ENCODE peak calls at places on chromosomes 11 and 22, in eight cellular contexts. V is AG10803, H is neural progenitor cell, Y is IMR-90, A is upper lobe of right lung, W is heart right ventricle, F is heart left ventricle, O is fibroblast of pulmonary artery. L is an unnamed sample.

GRCh38 chr22:26466196-26466595 is 17.4 kb downstream of the HPS4 start:
- DNase-seq in A (no peak), O (no peak), V (peak), F (no peak), H (no peak), Y (no peak), W (no peak), L (no peak)

GRCh38 chr11:111947143-111947542 is 10.0 kb downstream of the DIXDC1 start:
- DNase-seq in O (no peak), A (no peak), W (no peak), H (no peak), V (no peak), Y (no peak), F (no peak), L (no peak)

GRCh38 chr22:21951931-21952465 is 650 bp downstream of the PPM1F start:
- DNase-seq in W (no peak), H (peak), F (peak), V (peak), Y (peak), O (peak), A (peak), L (no peak)

GRCh38 chr11:88341852-88342251 is 4.3 kb upstream of the CTSC start:
- DNase-seq in V (no peak), Y (no peak), O (no peak), F (no peak), W (no peak), H (peak), A (no peak), L (no peak)

GRCh38 chr11:65558002-65558784 is at the start of gene LTBP3:
- DNase-seq in W (peak), H (peak), A (peak), F (peak), V (peak), O (peak), Y (peak), L (no peak)

GRCh38 chr11:111960916-111961315 is 23.8 kb downstream of the DIXDC1 start:
- DNase-seq in Y (no peak), H (no peak), V (no peak), O (no peak), W (no peak), F (no peak), A (no peak), L (peak)

GRCh38 chr11:106917973-106918372 is 100.3 kb downstream of the GUCY1A2 start:
- DNase-seq in F (no peak), O (peak), Y (peak), H (peak), A (no peak), V (no peak), W (no peak), L (no peak)

GRCh38 chr11:12144306-12145174 is 34.1 kb downstream of the MICAL2 start:
- DNase-seq in V (no peak), O (no peak), A (peak), Y (no peak), H (no peak), F (no peak), W (no peak), L (no peak)

GRCh38 chr11:1494650-1495049 is 8.1 kb upstream of the MOB2 start:
- DNase-seq in Y (no peak), A (no peak), H (no peak), W (no peak), F (no peak), V (no peak), O (no peak), L (no peak)

GRCh38 chr11:95379460-95379859 is 148.5 kb upstream of the SESN3 start:
- DNase-seq in Y (no peak), F (no peak), H (no peak), W (no peak), O (no peak), V (no peak), A (no peak), L (no peak)

GRCh38 chr11:44955019-44955738 is 4.5 kb upstream of the TP53I11 start:
- DNase-seq in F (peak), O (peak), Y (peak), A (peak), H (no peak), V (peak), W (peak), L (no peak)

GRCh38 chr11:118872403-118872821 is 11.3 kb upstream of the CXCR5 start:
- DNase-seq in Y (no peak), W (no peak), H (no peak), F (no peak), A (no peak), V (no peak), O (no peak), L (no peak)

GRCh38 chr11:125088576-125089455 is 22.6 kb downstream of the TMEM218 start:
- DNase-seq in V (no peak), O (no peak), H (no peak), A (no peak), F (no peak), W (no peak), Y (no peak), L (no peak)

GRCh38 chr11:74860743-74861142 is 88.1 kb downstream of the XRRA1 start:
- DNase-seq in F (no peak), Y (no peak), V (no peak), O (no peak), A (no peak), W (no peak), H (no peak), L (no peak)

GRCh38 chr11:786235-787083 is 3.4 kb downstream of the CEND1 start:
- DNase-seq in H (no peak), A (no peak), W (no peak), Y (no peak), V (no peak), F (no peak), O (no peak), L (no peak)

GRCh38 chr11:100687032-100687629 is at the start of gene ARHGAP42:
- DNase-seq in W (peak), F (peak), Y (peak), H (peak), V (peak), O (peak), A (peak), L (no peak)

GRCh38 chr22:36330127-36330526 is 57.6 kb downstream of the MYH9 start:
- DNase-seq in H (no peak), A (no peak), Y (no peak), W (no peak), V (no peak), F (no peak), O (no peak), L (no peak)

GRCh38 chr11:132649277-132649676 is 883.0 kb downstream of the OPCML start:
- DNase-seq in A (no peak), W (no peak), F (no peak), O (no peak), H (no peak), V (no peak), Y (no peak), L (no peak)

GRCh38 chr11:19698493-19699292 is 13.9 kb upstream of the NAV2 start:
- DNase-seq in W (peak), V (peak), A (no peak), O (peak), H (no peak), Y (peak), F (peak), L (no peak)

GRCh38 chr11:1256257-1257045 is 33.6 kb downstream of the MUC5B start:
- DNase-seq in Y (no peak), O (no peak), W (no peak), H (no peak), V (no peak), F (no peak), A (no peak), L (no peak)

GRCh38 chr22:36244522-36245391 is 5.4 kb upstream of the APOL2 start:
- DNase-seq in O (peak), Y (peak), F (peak), W (no peak), H (no peak), A (no peak), V (peak), L (no peak)

DNA sequence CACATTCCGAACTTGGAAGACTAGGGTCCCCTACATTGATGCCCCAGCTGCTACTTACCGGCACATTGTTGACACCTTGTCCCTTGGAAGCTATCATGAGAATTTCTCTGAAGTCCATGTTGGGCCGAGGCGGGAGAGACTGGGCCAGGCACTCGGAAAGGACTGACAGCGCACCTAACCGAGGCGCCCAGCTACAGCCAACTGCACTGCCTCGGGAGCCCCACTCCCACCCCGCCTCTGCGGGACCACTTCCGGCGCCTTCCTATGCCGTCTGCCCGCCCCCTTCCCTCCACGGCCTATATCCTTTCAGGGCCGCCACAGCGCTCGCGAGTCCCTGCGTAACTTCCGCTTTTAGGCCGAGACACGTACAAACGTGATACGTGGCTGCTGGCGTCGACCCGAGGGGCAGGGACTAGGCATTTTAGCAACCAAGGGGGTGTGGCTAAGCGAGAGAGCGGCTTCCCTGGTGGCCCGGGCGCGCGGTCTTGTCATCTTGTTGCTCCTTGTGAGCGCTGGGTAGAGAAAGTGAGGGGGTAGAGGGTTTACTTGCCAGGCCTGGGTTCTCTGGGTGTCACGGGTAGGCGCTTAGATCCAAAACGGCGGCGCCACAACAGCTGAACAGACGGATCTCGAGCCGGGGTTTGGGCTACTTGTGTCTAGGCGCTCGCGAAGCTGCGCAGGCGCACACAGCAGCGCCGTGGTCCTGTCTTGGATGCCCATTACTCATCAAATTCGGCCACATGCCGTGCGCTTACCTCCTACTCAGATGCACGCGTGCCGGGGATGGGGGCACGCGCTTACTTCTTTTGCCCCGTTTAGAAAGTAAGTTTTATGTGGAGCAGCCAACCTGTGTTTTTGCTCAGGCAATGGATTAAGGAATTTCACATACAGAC is at the start of gene SPTY2D1:
- DNase-seq in H (peak), W (peak), A (peak), O (peak), F (peak), V (peak), Y (peak), L (peak)
- H3K4me3 ChIP-seq in H (peak), W (peak), A (peak), O (peak), F (peak), V (peak), Y (peak), L (peak)

GRCh38 chr22:46638601-46639431 is 18.6 kb downstream of the GRAMD4 start:
- DNase-seq in W (no peak), O (peak), H (no peak), Y (peak), V (peak), F (no peak), A (peak), L (no peak)
- TF ChIP-seq CTCF in W (no peak), O (no peak), H (no peak), Y (no peak), V (no peak), F (no peak), A (no peak), L (no peak)

GRCh38 chr22:31678748-31679147 is 16.7 kb upstream of the PISD start:
- DNase-seq in H (no peak), F (no peak), V (no peak), Y (no peak), W (no peak), O (no peak), A (no peak), L (no peak)

GRCh38 chr22:31681625-31682345 is 19.8 kb upstream of the PISD start:
- DNase-seq in V (peak), O (peak), Y (peak), H (no peak), F (no peak), A (no peak), W (no peak), L (no peak)

GRCh38 chr22:31680764-31681624 is 19.0 kb upstream of the PISD start:
- DNase-seq in O (peak), V (peak), A (no peak), W (no peak), F (no peak), Y (peak), H (no peak), L (no peak)

DNA sequence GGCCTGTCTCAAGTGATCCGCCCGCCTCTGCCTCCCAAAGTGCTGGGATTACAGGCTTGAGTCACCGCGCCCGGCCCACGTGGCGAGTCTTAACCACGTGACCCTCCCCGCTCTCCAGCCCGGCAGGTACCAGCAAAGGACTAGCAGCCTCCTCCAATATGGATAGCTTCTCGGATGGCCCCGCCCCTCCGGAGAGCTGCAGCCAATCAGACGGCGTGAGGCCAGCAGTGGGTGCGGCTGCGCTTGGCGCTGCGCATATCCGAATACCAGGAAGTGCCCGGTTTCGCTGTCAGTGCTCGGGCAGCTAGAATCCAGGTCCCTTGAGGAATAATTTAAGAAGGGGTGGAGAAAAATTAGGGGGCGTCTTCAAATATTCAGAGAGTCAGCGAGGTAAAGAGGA is 14.7 kb upstream of the PISD start:
- DNase-seq in F (peak), V (peak), O (peak), Y (peak), W (peak), H (peak), A (peak), L (no peak)
- H3K4me3 ChIP-seq in F (peak), V (peak), O (peak), Y (peak), W (peak), H (peak), A (peak), L (peak)

DNA sequence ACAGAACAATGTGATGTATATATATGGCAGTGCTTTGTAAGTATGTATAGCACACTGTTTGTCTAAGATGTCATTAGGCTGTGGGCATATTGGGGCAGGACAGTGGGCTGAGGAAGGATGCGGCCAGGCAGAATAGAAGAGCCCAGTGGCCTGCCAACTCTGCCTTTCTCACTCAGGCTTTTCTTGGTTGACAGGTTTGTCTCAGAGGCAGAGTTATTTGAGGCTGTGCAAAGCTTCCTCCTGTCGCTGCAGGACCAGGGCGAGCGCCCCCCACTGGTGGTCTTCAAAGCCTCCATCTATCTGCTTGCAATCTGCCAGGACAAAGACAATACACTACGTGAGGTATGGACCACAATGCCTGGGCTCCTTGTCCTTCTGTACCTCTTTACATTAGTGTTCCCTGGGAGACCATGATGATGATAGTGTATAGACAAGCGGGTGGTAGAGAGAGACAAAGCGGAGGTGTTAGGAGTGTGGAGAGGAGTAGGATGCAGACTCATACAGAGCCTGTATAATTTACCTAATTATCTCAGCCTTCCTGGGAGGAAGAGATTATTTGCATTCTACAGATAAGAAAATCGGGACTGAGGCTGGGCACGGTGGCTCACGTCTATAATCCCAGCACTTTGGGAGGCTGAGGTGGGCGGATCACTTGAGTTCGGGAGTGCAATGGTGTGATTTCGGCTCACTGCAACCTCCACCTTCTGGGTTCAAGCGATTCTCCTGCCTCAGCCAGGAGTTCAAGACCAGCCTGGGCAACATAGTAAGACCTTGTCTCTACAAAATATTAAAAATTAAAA is 37.3 kb upstream of the CCDC134 start:
- DNase-seq in F (no peak), O (peak), Y (no peak), H (peak), V (no peak), A (no peak), W (no peak), L (no peak)
- TF ChIP-seq CTCF in F (no peak), O (peak), Y (peak), H (peak), V (peak), A (peak), W (no peak), L (peak)

GRCh38 chr11:34049058-34049457 is 2.5 kb upstream of the CAPRIN1 start:
- DNase-seq in H (no peak), F (no peak), Y (no peak), V (no peak), W (no peak), O (no peak), A (no peak), L (no peak)

GRCh38 chr11:34051349-34052035 is at the start of gene CAPRIN1:
- DNase-seq in H (peak), O (peak), W (peak), V (peak), A (peak), F (peak), Y (peak), L (no peak)

GRCh38 chr11:34052036-34052607 is 591 bp downstream of the CAPRIN1 start:
- DNase-seq in H (peak), F (peak), A (peak), Y (peak), V (peak), O (peak), W (peak), L (no peak)

GRCh38 chr11:34050967-34051348 is 573 bp upstream of the CAPRIN1 start:
- DNase-seq in Y (peak), O (peak), H (no peak), W (no peak), A (no peak), V (no peak), F (no peak), L (no peak)

DNA sequence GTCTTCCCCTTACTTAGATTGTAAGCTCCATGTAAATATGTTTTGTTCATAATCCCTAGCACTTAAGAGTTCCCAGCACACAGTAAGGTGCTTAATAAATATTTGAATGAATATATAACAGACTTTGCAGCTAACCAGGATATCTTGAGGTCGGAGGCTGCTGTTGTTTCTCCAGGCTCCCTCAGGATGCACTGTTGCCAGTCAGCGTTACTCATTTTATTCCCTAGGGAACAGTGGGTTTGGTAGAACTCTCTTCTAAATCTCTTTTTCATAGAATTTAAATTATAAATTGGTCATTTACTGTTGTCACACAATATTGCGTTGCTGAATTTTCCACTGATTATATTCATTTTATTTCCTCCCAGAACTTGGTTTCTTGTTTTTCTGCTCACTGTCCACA is 995 bp upstream of the CAPRIN1 start:
- DNase-seq in O (peak), Y (peak), H (no peak), F (no peak), V (peak), W (peak), A (no peak), L (no peak)
- H3K4me3 ChIP-seq in O (peak), Y (peak), H (peak), F (peak), V (peak), W (peak), A (peak), L (peak)

GRCh38 chr11:83521647-83522596 is 235.8 kb upstream of the CCDC90B start:
- DNase-seq in A (no peak), W (no peak), V (peak), O (no peak), Y (peak), H (peak), F (no peak), L (no peak)
- TF ChIP-seq CTCF in A (no peak), W (no peak), V (peak), O (no peak), Y (peak), H (peak), F (no peak), L (peak)

GRCh38 chr11:82634091-82634490 is 99.6 kb downstream of the FAM181B start:
- DNase-seq in A (no peak), O (no peak), H (no peak), V (no peak), Y (no peak), F (no peak), W (no peak), L (no peak)

GRCh38 chr11:82636620-82637019 is 97.0 kb downstream of the FAM181B start:
- DNase-seq in W (no peak), A (no peak), H (no peak), V (no peak), Y (no peak), F (no peak), O (no peak), L (no peak)

DNA sequence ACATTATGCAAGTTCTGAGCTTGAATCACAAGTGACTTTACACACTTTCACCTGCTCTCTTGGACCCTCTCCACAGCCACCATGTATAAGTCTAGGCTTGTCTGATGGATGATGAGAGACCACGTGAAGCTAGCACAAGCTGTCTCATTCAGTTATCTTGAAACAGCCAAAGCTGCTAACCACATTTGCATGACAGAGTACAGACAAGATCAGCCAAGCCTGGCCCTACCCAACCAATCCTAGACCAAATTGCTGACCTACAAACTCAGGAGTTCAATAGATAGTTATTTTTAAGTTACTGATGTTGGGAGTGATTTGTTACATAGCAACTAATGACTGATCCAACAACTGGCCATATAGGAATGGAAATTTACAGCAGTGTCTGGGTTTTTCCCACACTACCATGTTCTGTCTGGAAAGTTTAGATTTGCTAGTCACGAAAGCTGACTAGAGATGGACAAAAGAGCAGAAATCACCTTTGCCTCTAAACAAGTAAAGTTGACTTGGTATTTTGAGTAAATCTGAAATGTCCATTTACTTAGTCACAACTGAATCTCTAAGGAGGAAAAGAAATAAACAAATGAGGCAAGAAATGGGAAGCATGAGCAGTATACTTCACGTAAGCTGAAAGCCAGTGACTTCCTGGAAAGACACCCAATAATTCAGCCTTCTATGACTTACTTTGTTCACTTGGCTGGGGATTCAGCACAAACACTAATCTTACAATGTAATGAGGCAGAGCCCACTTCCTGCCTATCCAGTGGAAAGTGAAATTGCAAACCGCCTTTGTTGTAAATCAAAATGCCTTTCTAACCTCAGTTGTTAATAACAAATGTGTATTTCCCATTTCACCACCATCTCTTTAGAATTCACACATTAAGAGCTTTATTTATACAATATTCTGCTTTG is 101.7 kb downstream of the FAM181B start:
- DNase-seq in V (no peak), H (no peak), A (no peak), W (no peak), F (no peak), O (no peak), Y (peak), L (peak)
- H3K4me3 ChIP-seq in V (no peak), H (no peak), A (no peak), W (no peak), F (no peak), O (no peak), Y (no peak), L (no peak)

L was measured in epithelial cell of proximal tubule.